ENCODE peak calls at places on chromosomes 7 and 10, in six cellular contexts. B is IMR-90, L is HepG2, E is hepatocyte, J is PC-9, H is GM12878. D is an unnamed sample.

GRCh38 chr10:77563638-77564270 is 73.9 kb downstream of the KCNMA1 start:
- DNase-seq in H (no peak), J (no peak), E (peak; percentile 35), L (no peak), B (no peak), D (no peak)

GRCh38 chr7:38276096-38276857 is 2.8 kb upstream of the TARP start:
- DNase-seq in E (no peak), H (no peak), B (no peak), L (no peak), J (no peak), D (no peak)

GRCh38 chr10:100518761-100519241 is 860 bp downstream of the SEC31B start:
- DNase-seq in H (no peak), J (peak; percentile 44), L (peak; percentile 65), E (peak; percentile 79), B (peak; percentile 70), D (peak; percentile 83)

GRCh38 chr7:44769381-44770209 is 20.9 kb downstream of the ZMIZ2 start:
- DNase-seq in E (no peak), L (no peak), J (peak; percentile 47), B (peak; percentile 47), H (peak; percentile 80), D (peak; percentile 21)

GRCh38 chr10:30092151-30092790 is 32.9 kb upstream of the JCAD start:
- DNase-seq in B (peak; percentile 77), J (no peak), H (no peak), E (no peak), L (no peak), D (no peak)

GRCh38 chr10:35661236-35661635 is 19.1 kb upstream of the FZD8 start:
- DNase-seq in L (no peak), B (no peak), H (no peak), J (no peak), E (no peak), D (no peak)

GRCh38 chr10:4532467-4532866 is 293.5 kb upstream of the AKR1E2 start:
- DNase-seq in L (no peak), E (no peak), J (no peak), H (no peak), B (peak; percentile 66), D (no peak)

GRCh38 chr10:24958701-24959392 is 6.4 kb upstream of the PRTFDC1 start:
- DNase-seq in J (no peak), L (no peak), H (no peak), B (peak; percentile 80), E (no peak), D (no peak)

GRCh38 chr7:100496509-100496908 is 12.8 kb downstream of the NYAP1 start:
- DNase-seq in H (no peak), J (no peak), B (no peak), L (no peak), E (no peak), D (no peak)

DNA sequence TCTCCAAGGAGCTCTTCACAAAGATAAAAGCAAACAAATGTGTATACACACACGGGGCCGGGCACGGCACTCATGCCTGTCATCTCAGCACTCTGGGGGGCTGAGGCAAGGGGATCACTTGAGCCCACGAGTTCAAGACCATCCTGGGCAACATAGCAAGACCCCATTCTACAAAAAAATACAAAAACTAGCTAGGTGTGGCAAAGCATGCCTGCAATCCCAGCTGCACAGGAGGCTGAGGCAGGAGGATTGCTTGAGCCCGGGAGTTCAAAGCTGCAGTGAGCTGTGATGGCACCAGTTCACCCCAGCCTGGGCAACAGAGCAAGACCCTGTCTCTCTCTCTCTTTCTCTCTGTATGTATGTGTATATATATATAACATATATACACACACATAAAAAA is 22.3 kb downstream of the TTYH3 start:
- DNase-seq in H (no peak), E (no peak), B (no peak), J (no peak), L (no peak), D (no peak)
- H4K20me1 ChIP-seq in H (no peaks in the 10 kb centered on the region), E (no peaks in the 10 kb centered on the region), B (peaks cover 33% of the 10 kb centered on the region), J (peaks cover 7% of the 10 kb centered on the region), L (peaks cover 11% of the 10 kb centered on the region), D (peaks cover 4% of the 10 kb centered on the region)

DNA sequence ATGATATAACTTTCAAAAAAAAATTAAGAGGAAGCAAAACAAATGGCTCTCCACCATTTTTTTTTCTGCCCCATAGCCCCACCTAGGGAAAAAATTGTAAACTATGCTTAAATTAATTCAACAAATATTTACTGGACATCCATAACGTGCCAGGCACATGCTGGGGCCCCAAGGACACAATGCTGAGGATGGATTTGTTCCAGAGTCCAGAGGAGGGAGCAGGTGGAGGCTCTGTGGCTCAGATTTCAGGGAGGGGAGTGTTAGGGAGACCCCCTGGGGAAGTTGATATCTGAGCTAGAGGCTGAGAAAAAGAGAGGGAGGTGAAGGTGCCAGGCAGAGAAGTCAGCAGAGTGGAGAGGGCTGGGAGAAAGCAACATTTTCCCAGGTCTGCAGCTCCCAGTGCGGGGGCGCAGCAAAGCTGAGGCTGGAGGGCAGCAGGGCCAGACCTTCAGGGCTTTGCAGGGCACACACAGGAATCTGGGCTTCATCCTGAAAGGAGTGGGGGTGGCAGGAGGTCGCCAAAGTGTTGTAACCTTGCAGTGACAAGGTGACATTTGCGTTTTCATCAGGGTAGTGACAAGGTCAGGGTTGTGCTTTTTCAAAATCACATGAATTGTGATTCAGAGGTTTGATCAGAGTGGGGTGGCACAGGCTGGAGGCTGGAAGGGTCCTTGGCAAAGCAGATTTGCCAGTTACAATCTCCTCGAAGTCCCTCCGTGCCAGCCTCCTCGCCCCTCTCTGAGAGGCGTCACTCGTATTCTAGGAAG is 261.6 kb downstream of the WDR11 start:
- DNase-seq in L (no peak), E (peak; percentile 10), B (no peak), H (no peak), J (no peak), D (peak; percentile 61)
- TF ChIP-seq CTCF in L (no peak), E (peak; percentile 27), B (no peak), H (no peak), J (no peak), D (no peak)

GRCh38 chr7:200704-201103 is 8.3 kb downstream of the FAM20C start:
- DNase-seq in H (no peak), J (no peak), B (no peak), L (no peak), E (no peak), D (no peak)
- H3K36me3 ChIP-seq in H (no peaks in the 10 kb centered on the region), J (no peaks in the 10 kb centered on the region), B (peaks cover 93% of the 10 kb centered on the region), L (peaks cover 73% of the 10 kb centered on the region), E (no peaks in the 10 kb centered on the region), D (no peaks in the 10 kb centered on the region)

GRCh38 chr10:152915-153314 is 17.7 kb downstream of the ZMYND11 start:
- DNase-seq in E (no peak), L (no peak), B (no peak), J (no peak), H (no peak), D (no peak)

DNA sequence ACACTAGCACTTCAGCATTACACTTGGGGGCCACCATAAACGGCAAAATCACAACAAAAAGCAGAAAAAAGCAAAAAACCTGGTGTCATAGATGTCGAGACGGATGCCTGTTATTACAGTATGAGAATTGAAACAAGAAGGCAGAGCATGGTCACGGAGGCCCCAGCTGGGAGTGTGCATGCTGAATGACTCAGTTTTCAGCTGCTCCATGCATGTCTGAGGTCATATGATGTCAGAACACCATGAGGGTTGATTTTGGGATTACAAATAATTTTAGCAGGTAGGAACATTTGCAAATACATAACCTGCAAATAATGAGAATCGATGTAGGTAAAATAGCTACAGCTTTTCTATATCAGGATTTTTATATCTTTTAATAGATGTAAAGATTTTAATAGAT is 19.1 kb downstream of the ZMYND11 start:
- DNase-seq in E (no peak), B (peak; percentile 79), H (no peak), L (no peak), J (no peak), D (no peak)
- H4K20me1 ChIP-seq in E (peaks cover 27% of the 10 kb centered on the region), B (peaks cover 44% of the 10 kb centered on the region), H (no peaks in the 10 kb centered on the region), L (peaks cover 4% of the 10 kb centered on the region), J (no peaks in the 10 kb centered on the region), D (peaks cover 7% of the 10 kb centered on the region)

DNA sequence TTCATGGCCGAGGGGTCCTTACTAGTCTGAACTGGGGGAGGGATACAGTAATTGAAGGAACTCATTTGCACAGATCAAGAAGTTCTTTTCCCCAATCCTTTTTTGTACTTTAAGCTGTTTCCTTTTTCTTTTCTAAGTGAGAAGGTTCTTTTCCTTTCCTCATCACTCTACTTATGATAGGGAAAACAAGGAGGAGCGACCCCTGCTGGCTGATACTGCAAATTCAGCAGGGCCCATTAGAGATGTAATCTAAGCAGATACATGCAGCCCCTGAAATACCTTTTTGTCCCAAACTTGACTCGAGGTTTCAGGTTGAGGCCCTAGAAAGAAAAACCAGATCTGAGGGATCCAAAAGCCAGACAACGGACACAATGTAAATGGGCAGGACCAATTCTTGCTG is 305.5 kb downstream of the DNAJB9 start:
- DNase-seq in H (no peak), B (peak; percentile 8), J (no peak), L (no peak), E (no peak), D (no peak)
- TF ChIP-seq CTCF in H (peak; percentile 35), B (peak; percentile 12), J (peak; percentile 48), L (peak; percentile 37), E (no peak), D (peak; percentile 43)

D was measured in neural progenitor cell.